ENCODE peak calls at places on chromosomes 1 and 21, in four cellular contexts. I is left ventricle myocardium inferior; U is lower leg skin; B is CD8-positive, alpha-beta memory T cell. A is an unnamed sample.

GRCh38 chr1:88867743-88868521 is 23.4 kb downstream of the GTF2B start:
- DNase-seq in I (no peak), U (no peak), B (no peak), A (no peak)

GRCh38 chr1:30840904-30841598 is 67.5 kb downstream of the SDC3 start:
- DNase-seq in I (peak; percentile 61), U (no peak), B (no peak), A (no peak)

GRCh38 chr1:202289009-202289408 is 52.7 kb downstream of the UBE2T start:
- DNase-seq in I (no peak), U (no peak), B (no peak), A (no peak)

GRCh38 chr1:903721-904270 is 19.9 kb upstream of the SAMD11 start:
- DNase-seq in I (peak; percentile 20), U (peak; percentile 85), B (no peak), A (no peak)

GRCh38 chr1:230368363-230368762 is 57.8 kb downstream of the PGBD5 start:
- DNase-seq in I (no peak), U (no peak), B (no peak), A (no peak)

GRCh38 chr1:226584164-226584563 is 35.6 kb downstream of the STUM start:
- DNase-seq in I (no peak), U (no peak), B (no peak), A (peak; percentile 44)

GRCh38 chr1:156281281-156282142 is 1.1 kb downstream of the SMG5 start:
- DNase-seq in I (peak; percentile 65), U (no peak), B (peak; percentile 4), A (no peak)

GRCh38 chr21:45088729-45089128 is 14.3 kb downstream of the ADARB1 start:
- DNase-seq in I (no peak), U (no peak), B (no peak), A (no peak)

DNA sequence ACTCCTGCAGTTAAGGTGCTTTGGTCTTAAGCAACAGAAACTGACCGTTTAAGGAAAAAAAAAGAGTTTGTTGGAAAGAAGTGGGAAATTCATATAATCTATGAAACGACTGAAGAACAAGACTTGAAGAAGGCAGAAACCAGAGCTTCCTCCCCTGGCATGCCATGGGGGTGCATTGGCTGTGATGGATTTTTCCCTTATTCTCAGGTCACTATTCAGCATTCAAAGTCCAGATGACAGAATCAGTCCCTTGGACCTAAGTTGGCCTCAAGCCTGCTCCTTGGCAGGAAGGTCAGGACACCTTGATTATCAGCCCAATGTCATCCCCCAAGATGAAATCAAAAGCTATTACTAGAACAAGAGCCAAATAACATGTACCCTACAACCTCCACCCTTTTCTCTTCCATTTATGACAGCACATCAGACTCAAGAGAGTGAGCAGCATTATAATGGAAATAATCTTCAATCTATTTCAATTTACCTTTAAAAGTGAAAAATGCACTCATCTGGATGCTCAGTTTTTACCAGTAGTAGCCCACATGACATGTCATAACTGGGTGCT is 15.8 kb upstream of the TMEM9 start:
- DNase-seq in I (no peak), U (peak; percentile 65), B (no peak), A (no peak)
- H3K4me3 ChIP-seq in I (peak overlapping the region; percentile 73), U (no peak overlapping the region), B (no peak overlapping the region), A (no peak overlapping the region)

GRCh38 chr1:235130766-235131270 is 2.2 kb upstream of the TOMM20 start:
- DNase-seq in I (no peak), U (no peak), B (no peak), A (no peak)

GRCh38 chr1:235128453-235129328 is at the start of gene TOMM20:
- DNase-seq in I (peak; percentile 95), U (peak; percentile 98), B (peak; percentile 95), A (peak; percentile 98)

GRCh38 chr1:235127203-235127602 is 1.4 kb downstream of the TOMM20 start:
- DNase-seq in I (no peak), U (no peak), B (no peak), A (no peak)

GRCh38 chr1:235129774-235130570 is 1.3 kb upstream of the TOMM20 start:
- DNase-seq in I (no peak), U (no peak), B (no peak), A (no peak)

DNA sequence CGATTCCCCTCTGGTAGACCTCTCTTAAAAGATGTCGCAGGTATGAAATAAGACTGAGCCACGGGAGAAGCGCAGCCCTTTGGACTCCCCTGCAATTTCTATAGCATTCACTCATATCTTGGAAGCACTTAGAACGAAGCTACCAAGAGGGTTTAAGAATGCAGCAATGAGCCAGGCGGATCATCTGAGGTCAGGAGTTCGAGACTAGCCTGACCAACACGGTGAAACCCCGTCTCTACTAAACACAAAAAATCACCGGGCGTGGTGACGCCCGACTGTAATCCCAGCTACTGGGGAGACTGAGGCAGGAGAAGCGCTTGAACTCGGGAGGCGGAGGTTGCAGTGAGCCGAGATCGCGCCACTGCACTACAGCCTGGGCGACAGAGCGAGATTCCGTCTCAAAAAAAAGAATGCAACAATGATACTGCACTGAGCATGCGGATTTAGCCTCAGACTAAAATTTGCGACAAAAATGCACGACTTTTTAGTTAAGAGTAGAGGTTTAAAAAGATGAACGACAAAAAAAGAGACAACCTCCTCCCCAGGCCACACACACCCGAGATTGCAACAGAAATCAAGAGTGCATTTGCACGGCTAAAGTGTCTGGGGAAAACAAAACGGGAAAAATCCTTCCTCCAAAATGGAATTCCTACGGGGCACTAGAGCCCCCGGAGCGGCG is 724 bp downstream of the TOMM20 start:
- DNase-seq in I (no peak), U (no peak), B (peak; percentile 5), A (no peak)
- H3K4me3 ChIP-seq in I (peak overlapping the region; percentile 97), U (peak overlapping the region; percentile 94), B (peak overlapping the region; percentile 98), A (peak overlapping the region; percentile 96)

GRCh38 chr1:164602480-164603093 is 43.6 kb downstream of the PBX1 start:
- DNase-seq in I (peak; percentile 64), U (no peak), B (no peak), A (no peak)
- H3K4me3 ChIP-seq in I (peak overlapping the region; percentile 40), U (no peak overlapping the region), B (no peak overlapping the region), A (no peak overlapping the region)

GRCh38 chr1:42419449-42419848 is 36.4 kb downstream of the ZMYND12 start:
- DNase-seq in I (peak; percentile 75), U (no peak), B (no peak), A (no peak)

GRCh38 chr1:42418516-42418915 is 37.3 kb downstream of the ZMYND12 start:
- DNase-seq in I (no peak), U (no peak), B (no peak), A (no peak)

GRCh38 chr1:42420911-42421585 is 34.8 kb downstream of the ZMYND12 start:
- DNase-seq in I (peak; percentile 41), U (no peak), B (no peak), A (peak; percentile 5)

GRCh38 chr1:42422672-42423236 is 33.1 kb downstream of the ZMYND12 start:
- DNase-seq in I (no peak), U (no peak), B (no peak), A (no peak)

DNA sequence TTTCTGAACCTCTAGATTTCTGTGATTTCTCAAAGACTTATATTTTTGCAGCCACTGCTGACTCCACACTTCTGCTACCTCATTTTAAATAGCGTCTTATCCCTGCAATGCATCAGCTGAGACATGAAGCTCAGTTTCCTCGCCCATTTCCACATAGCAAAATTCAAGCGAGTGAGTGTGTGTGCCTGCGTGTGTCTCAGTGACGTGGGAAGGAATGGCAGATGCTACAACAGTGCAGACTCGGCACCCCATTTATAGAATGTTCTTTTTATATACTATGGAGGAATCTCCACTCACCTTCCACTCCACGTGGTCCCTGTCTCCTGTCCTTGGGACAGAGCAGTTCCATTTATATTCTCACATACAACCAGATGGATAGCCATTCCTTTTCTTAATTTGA is 35.7 kb downstream of the ZMYND12 start:
- DNase-seq in I (no peak), U (no peak), B (no peak), A (no peak)
- H3K4me3 ChIP-seq in I (no peak overlapping the region), U (no peak overlapping the region), B (no peak overlapping the region), A (no peak overlapping the region)

DNA sequence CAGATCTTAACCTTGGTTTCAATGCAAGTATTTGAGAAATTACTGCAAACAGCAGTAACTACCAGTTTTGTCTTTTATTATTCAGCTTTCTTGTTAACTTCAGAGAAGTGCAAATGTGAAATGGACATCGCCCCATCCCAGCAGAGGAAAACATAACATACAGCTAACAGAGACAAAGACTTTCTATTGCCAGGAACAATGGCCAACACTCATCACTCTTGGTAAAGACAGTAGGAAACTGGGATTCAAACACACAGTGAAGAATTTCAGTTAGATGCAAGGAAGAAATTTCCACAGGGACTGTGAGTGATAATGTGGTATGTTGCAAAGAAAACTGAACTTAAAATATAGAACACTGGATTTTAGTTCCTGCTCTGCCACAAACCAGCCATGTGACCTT is 115.0 kb downstream of the SLC30A10 start:
- DNase-seq in I (no peak), U (no peak), B (no peak), A (no peak)
- H3K4me3 ChIP-seq in I (no peak overlapping the region), U (no peak overlapping the region), B (no peak overlapping the region), A (no peak overlapping the region)

GRCh38 chr1:27592191-27592590 is 11.8 kb downstream of the AHDC1 start:
- DNase-seq in I (no peak), U (no peak), B (no peak), A (no peak)
- H3K4me3 ChIP-seq in I (peak overlapping the region; percentile 33), U (no peak overlapping the region), B (no peak overlapping the region), A (no peak overlapping the region)

DNA sequence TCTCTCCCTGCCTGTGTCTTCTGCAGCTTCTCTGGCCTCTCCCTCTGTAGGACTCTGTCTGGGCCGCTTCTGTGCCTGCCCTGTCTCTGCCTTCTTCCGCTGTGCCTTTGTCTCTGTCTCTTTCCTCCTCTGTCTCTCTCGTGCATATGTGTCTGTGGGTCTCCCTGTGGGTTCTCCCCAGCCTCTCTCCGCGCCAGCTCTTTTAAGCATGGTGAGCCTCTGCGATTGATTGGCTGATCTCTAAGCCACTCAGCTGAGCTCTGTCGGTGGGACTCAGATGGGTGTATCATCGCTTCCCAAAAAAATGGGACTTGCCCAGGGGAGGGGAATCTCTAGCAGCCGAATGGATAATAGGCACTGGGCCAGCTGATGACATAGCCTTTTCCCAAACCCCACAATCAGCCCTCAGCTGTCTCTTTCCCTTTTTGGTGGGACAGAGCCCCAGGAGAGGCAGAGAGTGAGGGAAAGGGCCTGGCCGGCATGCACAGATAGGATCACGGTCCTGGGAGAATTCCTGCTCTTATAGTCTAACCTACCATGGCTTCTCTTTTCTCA is at the start of gene ADAMTS4:
- DNase-seq in I (peak; percentile 73), U (peak; percentile 92), B (no peak), A (no peak)
- H3K4me3 ChIP-seq in I (peak within 1 kb of the TSS; percentile 67), U (peak within 1 kb of the TSS; percentile 24), B (no peak within 1 kb of the TSS), A (no peak within 1 kb of the TSS)

GRCh38 chr1:221085712-221086111 is 206.5 kb downstream of the HLX start:
- DNase-seq in I (no peak), U (no peak), B (no peak), A (no peak)
- H3K4me3 ChIP-seq in I (no peak overlapping the region), U (no peak overlapping the region), B (no peak overlapping the region), A (no peak overlapping the region)

GRCh38 chr1:47926461-47926999 is 70.7 kb downstream of the TRABD2B start:
- DNase-seq in I (no peak), U (no peak), B (no peak), A (no peak)
- H3K4me3 ChIP-seq in I (no peak overlapping the region), U (no peak overlapping the region), B (no peak overlapping the region), A (no peak overlapping the region)

GRCh38 chr1:197920345-197921117 is 3.4 kb downstream of the LHX9 start:
- DNase-seq in I (no peak), U (no peak), B (no peak), A (no peak)

GRCh38 chr1:197921235-197922069 is 4.3 kb downstream of the LHX9 start:
- DNase-seq in I (no peak), U (peak; percentile 83), B (no peak), A (no peak)

GRCh38 chr1:197917813-197918646 is 858 bp downstream of the LHX9 start:
- DNase-seq in I (no peak), U (peak; percentile 85), B (no peak), A (no peak)

GRCh38 chr1:197918815-197919522 is 1.8 kb downstream of the LHX9 start:
- DNase-seq in I (no peak), U (no peak), B (no peak), A (no peak)

GRCh38 chr1:197919523-197920301 is 2.5 kb downstream of the LHX9 start:
- DNase-seq in I (no peak), U (no peak), B (no peak), A (no peak)
- H3K4me3 ChIP-seq in I (peak overlapping the region; percentile 63), U (no peak overlapping the region), B (no peak overlapping the region), A (no peak overlapping the region)